ENCODE peak calls at places on chromosomes 11 and 22, in seven cellular contexts. One of them, this sample, is unnamed.

GRCh38 chr22:27723150-27723549 is 78.4 kb downstream of the MN1 start:
- DNase-seq in effector memory CD4-positive, alpha-beta T cell: no peak
- DNase-seq in pulmonary artery endothelial cell: no peak
- DNase-seq in activated T-helper 9 cell treated with anti-CD3 and anti-CD28 coated beads, Interleukin-2, amount 50 U/mL, for 16 hours: no peak
- DNase-seq in BE2C: no peak
- DNase-seq in endothelial cell: no peak
- DNase-seq in H54: no peak
- DNase-seq in this sample: no peak

GRCh38 chr11:118645066-118645715 is 34.3 kb downstream of the TREH start:
- DNase-seq in effector memory CD4-positive, alpha-beta T cell: no peak
- DNase-seq in pulmonary artery endothelial cell: no peak
- DNase-seq in activated T-helper 9 cell treated with anti-CD3 and anti-CD28 coated beads, Interleukin-2, amount 50 U/mL, for 16 hours: no peak
- DNase-seq in BE2C: no peak
- DNase-seq in endothelial cell: no peak
- DNase-seq in H54: no peak
- DNase-seq in this sample: no peak

GRCh38 chr11:33476945-33477584 is 219.9 kb downstream of the HIPK3 start:
- DNase-seq in effector memory CD4-positive, alpha-beta T cell: no peak
- DNase-seq in pulmonary artery endothelial cell: no peak
- DNase-seq in activated T-helper 9 cell treated with anti-CD3 and anti-CD28 coated beads, Interleukin-2, amount 50 U/mL, for 16 hours: no peak
- DNase-seq in BE2C: no peak
- DNase-seq in endothelial cell: no peak
- DNase-seq in H54: no peak
- DNase-seq in this sample: no peak

GRCh38 chr11:1778141-1778911 is 14.6 kb upstream of the CTSD start:
- DNase-seq in effector memory CD4-positive, alpha-beta T cell: no peak
- DNase-seq in pulmonary artery endothelial cell: no peak
- DNase-seq in activated T-helper 9 cell treated with anti-CD3 and anti-CD28 coated beads, Interleukin-2, amount 50 U/mL, for 16 hours: no peak
- DNase-seq in BE2C: no peak
- DNase-seq in endothelial cell: no peak
- DNase-seq in H54: no peak
- DNase-seq in this sample: no peak

GRCh38 chr11:130609121-130610035 is 160.9 kb downstream of the ADAMTS15 start:
- DNase-seq in effector memory CD4-positive, alpha-beta T cell: no peak
- DNase-seq in pulmonary artery endothelial cell: no peak
- DNase-seq in activated T-helper 9 cell treated with anti-CD3 and anti-CD28 coated beads, Interleukin-2, amount 50 U/mL, for 16 hours: no peak
- DNase-seq in BE2C: no peak
- DNase-seq in endothelial cell: no peak
- DNase-seq in H54: no peak
- DNase-seq in this sample: no peak

GRCh38 chr11:21556936-21557335 is 635.9 kb upstream of the ANO5 start:
- DNase-seq in effector memory CD4-positive, alpha-beta T cell: no peak
- DNase-seq in pulmonary artery endothelial cell: no peak
- DNase-seq in activated T-helper 9 cell treated with anti-CD3 and anti-CD28 coated beads, Interleukin-2, amount 50 U/mL, for 16 hours: no peak
- DNase-seq in BE2C: peak; percentile 4
- DNase-seq in endothelial cell: no peak
- DNase-seq in H54: no peak
- DNase-seq in this sample: no peak

GRCh38 chr11:109845437-109845836 is 247.8 kb upstream of the ZC3H12C start:
- DNase-seq in effector memory CD4-positive, alpha-beta T cell: no peak
- DNase-seq in pulmonary artery endothelial cell: no peak
- DNase-seq in activated T-helper 9 cell treated with anti-CD3 and anti-CD28 coated beads, Interleukin-2, amount 50 U/mL, for 16 hours: no peak
- DNase-seq in BE2C: no peak
- DNase-seq in endothelial cell: no peak
- DNase-seq in H54: no peak
- DNase-seq in this sample: no peak

GRCh38 chr22:25822344-25822743 is 80.4 kb downstream of the MYO18B start:
- DNase-seq in effector memory CD4-positive, alpha-beta T cell: no peak
- DNase-seq in pulmonary artery endothelial cell: no peak
- DNase-seq in activated T-helper 9 cell treated with anti-CD3 and anti-CD28 coated beads, Interleukin-2, amount 50 U/mL, for 16 hours: no peak
- DNase-seq in BE2C: no peak
- DNase-seq in endothelial cell: no peak
- DNase-seq in H54: no peak
- DNase-seq in this sample: no peak

GRCh38 chr11:63939351-63939920 is 634 bp downstream of the NAA40 start:
- DNase-seq in effector memory CD4-positive, alpha-beta T cell: no peak
- DNase-seq in pulmonary artery endothelial cell: no peak
- DNase-seq in activated T-helper 9 cell treated with anti-CD3 and anti-CD28 coated beads, Interleukin-2, amount 50 U/mL, for 16 hours: no peak
- DNase-seq in BE2C: no peak
- DNase-seq in endothelial cell: peak; percentile 18
- DNase-seq in H54: no peak
- DNase-seq in this sample: no peak

GRCh38 chr22:30648825-30649224 is 13.2 kb downstream of the SLC35E4 start:
- DNase-seq in effector memory CD4-positive, alpha-beta T cell: no peak
- DNase-seq in pulmonary artery endothelial cell: no peak
- DNase-seq in activated T-helper 9 cell treated with anti-CD3 and anti-CD28 coated beads, Interleukin-2, amount 50 U/mL, for 16 hours: no peak
- DNase-seq in BE2C: no peak
- DNase-seq in endothelial cell: no peak
- DNase-seq in H54: no peak
- DNase-seq in this sample: no peak

GRCh38 chr11:14075118-14075601 is 112.6 kb downstream of the SPON1 start:
- DNase-seq in effector memory CD4-positive, alpha-beta T cell: peak; percentile 27
- DNase-seq in pulmonary artery endothelial cell: no peak
- DNase-seq in activated T-helper 9 cell treated with anti-CD3 and anti-CD28 coated beads, Interleukin-2, amount 50 U/mL, for 16 hours: peak; percentile 46
- DNase-seq in BE2C: no peak
- DNase-seq in endothelial cell: no peak
- DNase-seq in H54: no peak
- DNase-seq in this sample: peak; percentile 37

GRCh38 chr11:3835100-3835485 is 5.7 kb downstream of the RHOG start:
- DNase-seq in effector memory CD4-positive, alpha-beta T cell: no peak
- DNase-seq in pulmonary artery endothelial cell: no peak
- DNase-seq in activated T-helper 9 cell treated with anti-CD3 and anti-CD28 coated beads, Interleukin-2, amount 50 U/mL, for 16 hours: no peak
- DNase-seq in BE2C: no peak
- DNase-seq in endothelial cell: no peak
- DNase-seq in H54: no peak
- DNase-seq in this sample: no peak

GRCh38 chr11:13875643-13876042 is 86.9 kb upstream of the SPON1 start:
- DNase-seq in effector memory CD4-positive, alpha-beta T cell: no peak
- DNase-seq in pulmonary artery endothelial cell: no peak
- DNase-seq in activated T-helper 9 cell treated with anti-CD3 and anti-CD28 coated beads, Interleukin-2, amount 50 U/mL, for 16 hours: no peak
- DNase-seq in BE2C: no peak
- DNase-seq in endothelial cell: no peak
- DNase-seq in H54: no peak
- DNase-seq in this sample: no peak

GRCh38 chr11:72154816-72155215 is 19.3 kb downstream of the FOLR3 start:
- DNase-seq in effector memory CD4-positive, alpha-beta T cell: no peak
- DNase-seq in pulmonary artery endothelial cell: no peak
- DNase-seq in activated T-helper 9 cell treated with anti-CD3 and anti-CD28 coated beads, Interleukin-2, amount 50 U/mL, for 16 hours: no peak
- DNase-seq in BE2C: no peak
- DNase-seq in endothelial cell: no peak
- DNase-seq in H54: no peak
- DNase-seq in this sample: no peak

GRCh38 chr22:39313258-39314001 is 6.0 kb downstream of the RPL3 start:
- DNase-seq in effector memory CD4-positive, alpha-beta T cell: no peak
- DNase-seq in pulmonary artery endothelial cell: no peak
- DNase-seq in activated T-helper 9 cell treated with anti-CD3 and anti-CD28 coated beads, Interleukin-2, amount 50 U/mL, for 16 hours: no peak
- DNase-seq in BE2C: no peak
- DNase-seq in endothelial cell: no peak
- DNase-seq in H54: no peak
- DNase-seq in this sample: no peak

GRCh38 chr22:27679722-27680488 is 121.7 kb downstream of the MN1 start:
- DNase-seq in effector memory CD4-positive, alpha-beta T cell: no peak
- DNase-seq in pulmonary artery endothelial cell: no peak
- DNase-seq in activated T-helper 9 cell treated with anti-CD3 and anti-CD28 coated beads, Interleukin-2, amount 50 U/mL, for 16 hours: no peak
- DNase-seq in BE2C: no peak
- DNase-seq in endothelial cell: no peak
- DNase-seq in H54: no peak
- DNase-seq in this sample: no peak

GRCh38 chr11:1456596-1457325 is 29.8 kb downstream of the MOB2 start:
- DNase-seq in effector memory CD4-positive, alpha-beta T cell: no peak
- DNase-seq in pulmonary artery endothelial cell: no peak
- DNase-seq in activated T-helper 9 cell treated with anti-CD3 and anti-CD28 coated beads, Interleukin-2, amount 50 U/mL, for 16 hours: no peak
- DNase-seq in BE2C: no peak
- DNase-seq in endothelial cell: no peak
- DNase-seq in H54: no peak
- DNase-seq in this sample: no peak

GRCh38 chr11:60831501-60832079 is 10.3 kb upstream of the CCDC86 start:
- DNase-seq in effector memory CD4-positive, alpha-beta T cell: no peak
- DNase-seq in pulmonary artery endothelial cell: no peak
- DNase-seq in activated T-helper 9 cell treated with anti-CD3 and anti-CD28 coated beads, Interleukin-2, amount 50 U/mL, for 16 hours: no peak
- DNase-seq in BE2C: no peak
- DNase-seq in endothelial cell: no peak
- DNase-seq in H54: peak; percentile 43
- DNase-seq in this sample: no peak

GRCh38 chr11:20036625-20037335 is 123.5 kb downstream of the DBX1 start:
- DNase-seq in effector memory CD4-positive, alpha-beta T cell: no peak
- DNase-seq in pulmonary artery endothelial cell: no peak
- DNase-seq in activated T-helper 9 cell treated with anti-CD3 and anti-CD28 coated beads, Interleukin-2, amount 50 U/mL, for 16 hours: no peak
- DNase-seq in BE2C: no peak
- DNase-seq in endothelial cell: no peak
- DNase-seq in H54: no peak
- DNase-seq in this sample: no peak

GRCh38 chr22:32473388-32473952 is 1.1 kb upstream of the FBXO7 start:
- DNase-seq in effector memory CD4-positive, alpha-beta T cell: peak; percentile 26
- DNase-seq in pulmonary artery endothelial cell: no peak
- DNase-seq in activated T-helper 9 cell treated with anti-CD3 and anti-CD28 coated beads, Interleukin-2, amount 50 U/mL, for 16 hours: no peak
- DNase-seq in BE2C: peak; percentile 42
- DNase-seq in endothelial cell: peak; percentile 41
- DNase-seq in H54: peak; percentile 11
- DNase-seq in this sample: no peak

GRCh38 chr22:44880588-44881245 is 128.3 kb downstream of the ARHGAP8 start:
- DNase-seq in effector memory CD4-positive, alpha-beta T cell: no peak
- DNase-seq in pulmonary artery endothelial cell: no peak
- DNase-seq in activated T-helper 9 cell treated with anti-CD3 and anti-CD28 coated beads, Interleukin-2, amount 50 U/mL, for 16 hours: no peak
- DNase-seq in BE2C: no peak
- DNase-seq in endothelial cell: no peak
- DNase-seq in H54: no peak
- DNase-seq in this sample: no peak

GRCh38 chr22:37431811-37432707 is 4.8 kb upstream of the ELFN2 start:
- DNase-seq in effector memory CD4-positive, alpha-beta T cell: no peak
- DNase-seq in pulmonary artery endothelial cell: peak; percentile 61
- DNase-seq in activated T-helper 9 cell treated with anti-CD3 and anti-CD28 coated beads, Interleukin-2, amount 50 U/mL, for 16 hours: peak; percentile 20
- DNase-seq in BE2C: no peak
- DNase-seq in endothelial cell: no peak
- DNase-seq in H54: peak; percentile 71
- DNase-seq in this sample: no peak

GRCh38 chr11:118079507-118079906 is 2.6 kb downstream of the TMPRSS4 start:
- DNase-seq in effector memory CD4-positive, alpha-beta T cell: no peak
- DNase-seq in pulmonary artery endothelial cell: no peak
- DNase-seq in activated T-helper 9 cell treated with anti-CD3 and anti-CD28 coated beads, Interleukin-2, amount 50 U/mL, for 16 hours: no peak
- DNase-seq in BE2C: no peak
- DNase-seq in endothelial cell: no peak
- DNase-seq in H54: no peak
- DNase-seq in this sample: no peak

This sample was measured in activated T-helper 1 cell treated with Interleukin-2 at 50 U/mL for 16 hours.